ENCODE peak calls at places on chromosomes 7 and 10, in ten cellular contexts. H, U, R, T, N, A, G, Z, Y and I are unnamed samples.

GRCh38 chr7:154503962-154504550 is 451.9 kb downstream of the DPP6 start:
- DNase-seq in U (no peak), G (no peak), Y (peak), N (no peak), Z (peak), R (no peak), H (no peak), T (peak), A (no peak), I (no peak)

GRCh38 chr10:19412531-19412930 is 363.9 kb downstream of the MALRD1 start:
- DNase-seq in G (no peak), U (no peak), A (no peak), N (peak), T (peak), Y (no peak), R (no peak), Z (peak), H (no peak), I (no peak)

GRCh38 chr10:31320179-31320597 is 1.2 kb downstream of the ZEB1 start:
- DNase-seq in U (peak), N (no peak), Y (no peak), T (peak), G (peak), A (peak), H (peak), Z (peak), R (peak), I (peak)

GRCh38 chr7:15667999-15668398 is 18.5 kb downstream of the MEOX2 start:
- DNase-seq in N (no peak), H (no peak), U (no peak), R (no peak), A (no peak), T (no peak), G (no peak), Y (no peak), Z (no peak), I (no peak)

GRCh38 chr7:93923291-93923690 is 1.8 kb downstream of the GNG11 start:
- DNase-seq in U (no peak), A (no peak), N (no peak), G (no peak), R (no peak), Y (peak), Z (no peak), T (no peak), H (no peak), I (no peak)

GRCh38 chr7:98294798-98295382 is 13.4 kb downstream of the BRI3 start:
- DNase-seq in H (no peak), A (peak), U (no peak), Z (peak), Y (peak), G (no peak), T (peak), N (peak), R (peak), I (no peak)

GRCh38 chr7:38127216-38128207 is 50.5 kb upstream of the STARD3NL start:
- DNase-seq in Y (no peak), U (no peak), G (no peak), R (no peak), A (no peak), T (no peak), N (no peak), H (no peak), Z (no peak), I (no peak)

GRCh38 chr10:24723386-24723787 is 300 bp downstream of the ARHGAP21 start:
- DNase-seq in T (no peak), R (no peak), G (no peak), A (no peak), Z (peak), Y (peak), U (peak), N (no peak), H (no peak), I (no peak)

GRCh38 chr10:71085689-71086438 is 126.5 kb upstream of the UNC5B start:
- DNase-seq in A (no peak), U (peak), R (peak), Y (no peak), H (no peak), N (peak), G (no peak), Z (no peak), T (peak), I (no peak)

GRCh38 chr10:8088504-8088903 is 34.0 kb downstream of the GATA3 start:
- DNase-seq in R (no peak), G (no peak), N (no peak), Y (no peak), H (peak), T (no peak), Z (no peak), U (no peak), A (no peak), I (no peak)

GRCh38 chr10:69224862-69225657 is 4.9 kb downstream of the HKDC1 start:
- DNase-seq in Y (peak), H (no peak), R (no peak), A (no peak), U (no peak), G (no peak), Z (no peak), N (no peak), T (no peak), I (no peak)

GRCh38 chr10:24642921-24643678 is 80.6 kb downstream of the ARHGAP21 start:
- DNase-seq in A (no peak), N (no peak), T (peak), U (no peak), G (no peak), Y (peak), H (peak), Z (peak), R (no peak), I (no peak)

GRCh38 chr7:41910916-41911315 is 208.0 kb upstream of the INHBA start:
- DNase-seq in R (no peak), Z (no peak), A (no peak), U (no peak), N (no peak), G (no peak), Y (no peak), H (no peak), T (no peak), I (no peak)

GRCh38 chr7:155590215-155591023 is 44.1 kb upstream of the CNPY1 start:
- DNase-seq in A (no peak), H (no peak), T (no peak), Y (peak), U (peak), Z (no peak), N (no peak), R (no peak), G (no peak), I (no peak)

GRCh38 chr7:95302976-95303375 is 21.4 kb downstream of the PON1 start:
- DNase-seq in R (no peak), U (no peak), Z (no peak), H (no peak), T (no peak), N (no peak), G (no peak), Y (no peak), A (no peak), I (no peak)

GRCh38 chr10:119203006-119203405 is 4.4 kb upstream of the GRK5 start:
- DNase-seq in Z (no peak), U (no peak), Y (peak), T (no peak), G (no peak), R (no peak), H (no peak), A (no peak), N (no peak), I (no peak)

GRCh38 chr7:74364061-74364460 is 74.9 kb downstream of the CLIP2 start:
- DNase-seq in T (peak), G (no peak), Y (peak), A (no peak), N (no peak), R (no peak), H (no peak), Z (peak), U (no peak), I (no peak)

GRCh38 chr10:98920362-98920761 is 315.3 kb downstream of the HPSE2 start:
- DNase-seq in T (no peak), H (no peak), R (no peak), A (no peak), N (no peak), Y (no peak), G (no peak), Z (no peak), U (no peak), I (no peak)

GRCh38 chr7:134685250-134685649 is 38.6 kb downstream of the BPGM start:
- DNase-seq in A (no peak), N (no peak), Z (no peak), G (no peak), Y (peak), T (no peak), H (no peak), R (no peak), U (no peak), I (no peak)

GRCh38 chr10:53521081-53521480 is 748.5 kb upstream of the MBL2 start:
- DNase-seq in N (no peak), R (no peak), Y (no peak), H (no peak), T (no peak), A (no peak), U (no peak), Z (no peak), G (no peak), I (no peak)

GRCh38 chr10:72980348-72980747 is 25.7 kb upstream of the PLA2G12B start:
- DNase-seq in Z (no peak), Y (no peak), U (no peak), H (no peak), A (no peak), R (no peak), T (no peak), N (no peak), G (no peak), I (no peak)

GRCh38 chr7:116173051-116174028 is 37.0 kb upstream of the TES start:
- DNase-seq in A (no peak), N (no peak), G (no peak), H (peak), Z (peak), R (no peak), U (no peak), Y (peak), T (peak), I (no peak)

GRCh38 chr10:73814896-73815718 is 3.7 kb upstream of the NDST2 start:
- DNase-seq in Z (peak), T (peak), G (no peak), Y (peak), N (peak), H (no peak), A (no peak), R (no peak), U (no peak), I (no peak)

GRCh38 chr10:113657544-113657943 is 6.3 kb downstream of the NRAP start:
- DNase-seq in G (no peak), T (no peak), U (no peak), R (no peak), Z (no peak), Y (no peak), A (no peak), H (no peak), N (no peak), I (no peak)

GRCh38 chr10:44962870-44963738 is 3.5 kb downstream of the RASSF4 start:
- DNase-seq in H (no peak), U (peak), A (no peak), N (no peak), Y (no peak), R (no peak), Z (no peak), G (no peak), T (no peak), I (no peak)

GRCh38 chr10:3877092-3878000 is 92.3 kb upstream of the KLF6 start:
- DNase-seq in N (no peak), A (no peak), Z (no peak), H (no peak), R (no peak), Y (peak), U (no peak), T (no peak), G (no peak), I (no peak)